ENCODE peak calls at places on chromosomes 1 and 21, in eight cellular contexts. G is A549, N is esophagus squamous epithelium, C is transverse colon, D is prostate gland, B is breast epithelium, Z is body of pancreas, K is adrenal gland. M is an unnamed sample.
A peak's percentile ranks its signal among the peaks of the same experiment; 100 is the strongest.

GRCh38 chr1:20446796-20447195 is 39.2 kb downstream of the CAMK2N1 start:
- DNase-seq in Z (no peak), G (no peak), D (no peak), N (no peak), K (no peak), B (no peak), C (no peak), M (no peak)

GRCh38 chr1:85581138-85581801 is 709 bp downstream of the CCN1 start:
- DNase-seq in D (peak; percentile 80), B (peak; percentile 76), Z (peak; percentile 87), C (peak; percentile 80), N (no peak), K (peak; percentile 70), G (peak; percentile 76), M (peak; percentile 81)

GRCh38 chr1:68600049-68600661 is 103.3 kb upstream of the DEPDC1 start:
- DNase-seq in B (no peak), D (no peak), Z (no peak), G (peak; percentile 0), C (no peak), K (no peak), N (no peak), M (no peak)

GRCh38 chr1:204435246-204435885 is 23.7 kb upstream of the PPP1R15B start:
- DNase-seq in N (no peak), D (no peak), B (no peak), Z (no peak), K (peak; percentile 24), G (no peak), C (no peak), M (no peak)

GRCh38 chr1:29675481-29676263 is 439.4 kb downstream of the PTPRU start:
- DNase-seq in Z (no peak), K (peak; percentile 36), C (no peak), G (no peak), D (no peak), N (no peak), B (peak; percentile 7), M (no peak)

GRCh38 chr1:175481126-175482071 is 262.0 kb downstream of the TNR start:
- DNase-seq in D (no peak), C (no peak), Z (no peak), G (peak; percentile 12), K (no peak), B (no peak), N (no peak), M (no peak)

GRCh38 chr1:246753670-246754535 is 29.7 kb downstream of the SCCPDH start:
- DNase-seq in D (peak; percentile 44), C (peak; percentile 68), N (no peak), Z (peak; percentile 48), G (peak; percentile 60), K (peak; percentile 64), B (peak; percentile 23), M (peak; percentile 65)

GRCh38 chr1:228378453-228379164 is 28.0 kb downstream of the TRIM11 start:
- DNase-seq in K (peak; percentile 94), C (peak; percentile 56), B (peak; percentile 54), N (no peak), G (peak; percentile 72), D (no peak), Z (peak; percentile 62), M (peak; percentile 90)

GRCh38 chr1:155173478-155174333 is at the start of gene TRIM46:
- DNase-seq in G (peak; percentile 65), Z (peak; percentile 32), N (no peak), K (no peak), B (peak; percentile 17), D (no peak), C (peak; percentile 42), M (no peak)

GRCh38 chr1:32044246-32044645 is 28.5 kb upstream of the TMEM39B start:
- DNase-seq in D (no peak), G (no peak), C (no peak), N (no peak), B (no peak), K (no peak), Z (no peak), M (no peak)

GRCh38 chr21:37357691-37358090 is 8.9 kb upstream of the DYRK1A start:
- DNase-seq in N (no peak), C (no peak), Z (no peak), G (no peak), K (no peak), B (no peak), D (no peak), M (no peak)

GRCh38 chr21:37700641-37701202 is 215.5 kb downstream of the KCNJ6 start:
- DNase-seq in B (no peak), Z (peak; percentile 35), G (peak; percentile 84), K (peak; percentile 25), D (no peak), N (no peak), C (no peak), M (no peak)

GRCh38 chr1:212470059-212470458 is 37.3 kb downstream of the NENF start:
- DNase-seq in C (peak; percentile 64), Z (peak; percentile 29), N (no peak), G (peak; percentile 78), B (peak; percentile 92), K (peak; percentile 97), D (peak; percentile 62), M (peak; percentile 91)

GRCh38 chr1:207362962-207363858 is 41.7 kb downstream of the CD55 start:
- DNase-seq in C (no peak), B (no peak), G (no peak), Z (no peak), K (no peak), D (no peak), N (no peak), M (no peak)

DNA sequence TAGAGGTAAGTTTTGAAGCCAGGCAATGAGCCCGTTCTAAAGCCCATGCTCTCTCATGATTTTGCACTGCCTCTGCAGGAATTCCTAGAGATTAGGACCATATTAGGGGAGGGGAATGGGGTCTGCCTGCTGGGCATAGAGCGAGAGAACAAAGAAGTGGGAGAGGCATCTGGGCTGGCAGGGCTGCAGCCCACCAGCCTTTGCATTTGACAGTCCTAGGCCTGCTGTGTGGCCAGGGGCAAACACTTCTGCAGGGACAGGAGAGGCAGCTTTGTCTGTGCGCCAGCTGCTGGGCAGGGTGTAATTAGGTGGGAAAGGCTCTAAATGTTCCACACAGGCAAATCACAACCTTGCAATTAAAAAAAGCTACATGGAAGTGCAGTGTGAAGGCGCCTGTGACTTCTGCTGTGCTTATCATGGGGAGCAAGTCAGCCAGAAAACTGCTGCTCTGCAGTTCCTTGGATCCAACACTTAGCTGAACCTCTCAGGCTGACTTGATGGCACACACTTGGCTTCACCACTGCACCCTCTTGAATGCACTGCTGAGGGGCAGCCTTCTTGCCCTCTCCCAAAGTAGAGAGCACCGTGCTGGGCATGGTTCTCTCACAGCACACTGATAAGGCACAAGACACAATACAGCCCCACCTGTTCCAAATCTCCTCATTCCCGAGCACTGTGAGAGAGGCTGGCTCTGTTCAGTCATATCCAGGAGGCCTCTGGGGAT is 73.6 kb upstream of the TLR5 start:
- DNase-seq in D (no peak), Z (no peak), K (no peak), B (no peak), N (no peak), C (no peak), G (no peak), M (no peak)
- TF ChIP-seq POLR2A in D (no peak), Z (no peak), K (no peak), B (no peak), N (no peak), C (no peak), G (no peak), M (no peak)

DNA sequence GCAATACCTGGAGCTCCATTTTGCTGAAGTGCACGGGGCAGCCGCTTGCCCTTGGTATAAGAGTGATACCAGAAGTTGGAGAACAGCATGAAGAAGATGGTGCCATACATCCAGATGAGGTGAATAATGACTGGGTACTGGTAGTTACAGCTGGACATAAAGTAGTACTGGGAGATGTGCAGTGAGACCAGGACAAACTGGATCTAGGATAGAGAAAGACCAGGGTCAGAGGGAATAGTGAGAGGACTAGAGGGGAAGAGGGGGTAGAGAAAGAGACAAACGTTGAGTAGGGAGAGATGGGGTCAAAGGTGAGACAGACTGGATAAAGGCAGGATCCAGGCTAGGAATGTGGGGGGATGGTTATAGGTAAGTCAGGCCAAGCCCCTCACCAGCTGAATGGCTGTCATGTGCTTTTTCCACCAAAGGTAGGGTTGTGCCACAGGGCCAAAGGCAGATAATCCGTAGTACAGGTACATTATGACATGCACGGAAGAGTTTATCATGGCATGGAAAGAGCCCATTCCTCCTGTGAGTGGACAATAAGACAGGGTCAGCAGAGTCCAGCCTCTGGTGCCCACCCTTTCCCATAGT is 3.8 kb downstream of the ELOVL1 start:
- DNase-seq in K (no peak), D (no peak), G (no peak), Z (no peak), C (no peak), B (no peak), N (no peak), M (no peak)
- TF ChIP-seq POLR2A in K (no peak), D (no peak), G (no peak), Z (no peak), C (no peak), B (no peak), N (no peak), M (no peak)

DNA sequence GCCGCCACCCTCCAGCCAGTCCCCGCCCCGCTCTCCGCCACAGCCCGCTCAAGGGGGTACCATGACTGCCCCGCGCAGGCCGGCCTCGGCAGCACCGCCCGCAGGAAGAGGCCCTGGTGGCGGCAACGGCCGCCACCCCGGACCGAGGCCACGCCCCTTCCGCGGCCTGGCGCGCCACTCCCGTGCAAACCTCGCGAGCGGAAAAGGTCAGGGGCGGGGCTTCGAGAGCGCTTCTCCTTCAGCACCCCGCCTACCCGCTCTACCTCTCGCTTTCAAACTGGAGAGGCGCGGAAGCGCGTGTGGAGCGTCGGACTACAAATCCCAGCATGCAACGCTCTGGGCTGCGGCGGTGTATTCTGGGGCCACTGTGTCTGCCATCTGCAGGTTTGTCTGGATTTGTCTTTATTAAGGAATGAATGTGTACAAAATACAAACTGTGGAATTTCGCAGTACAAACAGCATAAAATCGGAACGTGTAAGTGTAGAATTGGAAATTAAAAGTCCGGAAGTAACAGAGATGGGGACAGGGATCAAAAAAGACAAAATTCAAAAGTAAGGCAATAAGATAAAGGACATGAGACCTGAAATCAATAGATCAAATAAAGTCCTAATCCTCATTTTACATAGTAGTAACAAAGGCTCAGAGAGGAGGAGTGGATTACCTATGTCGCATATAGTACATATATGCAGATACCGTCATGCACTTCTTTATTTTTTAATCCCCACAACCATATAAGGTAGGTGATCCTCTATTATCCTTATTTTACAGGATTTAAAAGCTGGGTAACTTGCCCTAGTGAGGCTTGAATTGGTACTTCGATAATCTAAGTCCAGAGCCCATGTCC is 464 bp upstream of the ADSS2 start:
- DNase-seq in G (peak; percentile 99), K (peak; percentile 100), D (peak; percentile 99), Z (peak; percentile 100), B (peak; percentile 99), N (peak; percentile 97), C (peak; percentile 100), M (peak; percentile 99)
- TF ChIP-seq POLR2A in G (peak; percentile 14), K (no peak), D (no peak), Z (no peak), B (no peak), N (no peak), C (no peak), M (no peak)

GRCh38 chr1:96538001-96538649 is 183.5 kb upstream of the PTBP2 start:
- DNase-seq in N (no peak), C (peak; percentile 13), B (no peak), G (no peak), K (peak; percentile 7), D (no peak), Z (no peak), M (no peak)

GRCh38 chr1:96538883-96539282 is 182.7 kb upstream of the PTBP2 start:
- DNase-seq in D (no peak), N (no peak), C (peak; percentile 32), G (no peak), K (peak; percentile 42), B (peak; percentile 37), Z (no peak), M (no peak)

GRCh38 chr1:96536576-96536975 is 185.0 kb upstream of the PTBP2 start:
- DNase-seq in G (no peak), C (no peak), B (no peak), D (no peak), N (no peak), K (no peak), Z (no peak), M (no peak)

GRCh38 chr1:96533820-96534219 is 187.8 kb upstream of the PTBP2 start:
- DNase-seq in Z (no peak), N (no peak), B (no peak), C (no peak), K (no peak), D (no peak), G (no peak), M (no peak)
- TF ChIP-seq POLR2A in Z (no peak), N (no peak), B (no peak), C (no peak), K (no peak), D (no peak), G (no peak), M (no peak)

M was measured in ovary.